ENCODE peak calls at places on chromosomes 2 and 18, in five cellular contexts. O is hippocampal formation; J is activated CD8-positive, alpha-beta memory T cell treated with anti-CD3 and anti-CD28 coated beads for 48 hours; B is endothelial cell of umbilical vein; G is choroid plexus epithelial cell. Y is an unnamed sample.

GRCh38 chr2:221529943-221530652 is 42.0 kb downstream of the EPHA4 start:
- DNase-seq in O (no peak), J (no peak), B (peak; percentile 89), G (peak; percentile 63), Y (peak; percentile 44)

GRCh38 chr2:84946204-84947009 is 24.6 kb upstream of the KCMF1 start:
- DNase-seq in O (no peak), J (peak; percentile 42), B (peak; percentile 61), G (peak; percentile 56), Y (peak; percentile 67)

GRCh38 chr18:39969813-39970494 is 1985.1 kb upstream of the PIK3C3 start:
- DNase-seq in O (no peak), J (no peak), B (peak; percentile 97), G (peak; percentile 9), Y (no peak)

GRCh38 chr2:120892967-120893667 is 157.4 kb downstream of the GLI2 start:
- DNase-seq in O (peak; percentile 40), J (no peak), B (no peak), G (peak; percentile 66), Y (peak; percentile 81)

GRCh38 chr18:33923980-33924379 is 300.7 kb downstream of the NOL4 start:
- DNase-seq in O (no peak), J (no peak), B (no peak), G (no peak), Y (no peak)

GRCh38 chr2:128501700-128502099 is 183.0 kb upstream of the HS6ST1 start:
- DNase-seq in O (no peak), J (no peak), B (no peak), G (no peak), Y (no peak)

GRCh38 chr2:62084823-62085222 is 111.1 kb upstream of the B3GNT2 start:
- DNase-seq in O (no peak), J (no peak), B (no peak), G (no peak), Y (no peak)

GRCh38 chr2:185738679-185739472 is at the start of gene FSIP2:
- DNase-seq in O (no peak), J (peak; percentile 3), B (peak; percentile 84), G (peak; percentile 45), Y (peak; percentile 64)

GRCh38 chr2:204571911-204572310 is 26.6 kb downstream of the PARD3B start:
- DNase-seq in O (no peak), J (no peak), B (no peak), G (no peak), Y (no peak)

GRCh38 chr2:144943986-144944385 is 424.1 kb upstream of the ZEB2 start:
- DNase-seq in O (no peak), J (no peak), B (peak; percentile 78), G (peak; percentile 78), Y (peak; percentile 23)

GRCh38 chr2:177758591-177759371 is 313.8 kb downstream of the PDE11A start:
- DNase-seq in O (peak; percentile 49), J (no peak), B (peak; percentile 80), G (peak; percentile 77), Y (peak; percentile 78)

GRCh38 chr2:55025082-55025481 is 25.2 kb downstream of the RTN4 start:
- DNase-seq in O (no peak), J (no peak), B (no peak), G (no peak), Y (no peak)

GRCh38 chr2:190407246-190407661 is 901 bp upstream of the MFSD6 start:
- DNase-seq in O (peak; percentile 69), J (no peak), B (no peak), G (no peak), Y (peak; percentile 6)

GRCh38 chr2:41413813-41414485 is 633.9 kb upstream of the PKDCC start:
- DNase-seq in O (no peak), J (no peak), B (no peak), G (no peak), Y (no peak)

GRCh38 chr2:55168221-55169154 is 63.6 kb downstream of the CLHC1 start:
- DNase-seq in O (peak; percentile 88), J (no peak), B (peak; percentile 83), G (peak; percentile 89), Y (peak; percentile 83)

GRCh38 chr18:78774741-78775141 is 204.9 kb upstream of the SALL3 start:
- DNase-seq in O (no peak), J (no peak), B (no peak), G (no peak), Y (no peak)

Y was measured in astrocyte of the hippocampus.